ENCODE peak calls at places on chromosomes 3 and 15, in eight cellular contexts. N is stimulated activated CD4-positive, alpha-beta T cell treated with anti-CD3 and anti-CD28 coated beads, TNF-alpha, amount 100 ng/mL, for 4 hours; C is astrocyte of the spinal cord; T is Right ventricle myocardium inferior; P is NCI-H1092; D is GM04504; Z is pancreas; S is breast epithelium. X is an unnamed sample.

GRCh38 chr3:107271787-107272387 is 105.4 kb upstream of the CCDC54 start:
- DNase-seq in D (no peak), P (no peak), S (no peak), N (no peak), Z (no peak), C (peak), T (no peak), X (peak)

GRCh38 chr3:150146891-150147761 is 176.4 kb upstream of the PFN2 start:
- DNase-seq in C (peak), T (peak), Z (no peak), D (peak), S (no peak), N (no peak), P (no peak), X (peak)

GRCh38 chr3:175179055-175179454 is 319.9 kb downstream of the NAALADL2 start:
- DNase-seq in P (no peak), T (no peak), N (no peak), S (no peak), Z (no peak), C (peak), D (no peak), X (no peak)

GRCh38 chr3:126828306-126828705 is 124.3 kb downstream of the CHCHD6 start:
- DNase-seq in S (no peak), P (no peak), D (no peak), N (no peak), T (peak), C (no peak), Z (no peak), X (no peak)

GRCh38 chr15:26773917-26774316 is 1.1 kb upstream of the GABRB3 start:
- DNase-seq in S (no peak), Z (no peak), N (no peak), D (no peak), T (no peak), P (no peak), C (no peak), X (no peak)

GRCh38 chr15:72203507-72203837 is 5.9 kb upstream of the GRAMD2A start:
- DNase-seq in D (peak), T (peak), N (no peak), Z (no peak), S (peak), C (peak), P (peak), X (peak)

GRCh38 chr3:69425249-69425648 is 39.4 kb upstream of the FRMD4B start:
- DNase-seq in Z (no peak), P (no peak), T (no peak), N (no peak), S (no peak), D (no peak), C (peak), X (no peak)

GRCh38 chr3:146160233-146160963 is 586 bp downstream of the PLOD2 start:
- DNase-seq in S (peak), P (no peak), T (no peak), C (peak), D (peak), N (no peak), Z (peak), X (peak)

GRCh38 chr3:182795383-182795782 is 2.1 kb downstream of the ATP11B start:
- DNase-seq in P (no peak), S (no peak), D (no peak), C (no peak), N (no peak), T (no peak), Z (no peak), X (no peak)

X was measured in astrocyte of the cerebellum.